ENCODE peak calls at places on chromosomes 16 and 17, in eight cellular contexts. C is stimulated activated CD8-positive, alpha-beta memory T cell treated with anti-CD3 and anti-CD28 coated beads, Interleukin-7, amount 100 ng/mL, for 4 hours; E is C1 segment of cervical spinal cord; X is stimulated activated CD4-positive, alpha-beta T cell treated with anti-CD3 and anti-CD28 coated beads, Interleukin-1b, Interleukin-23, amount 100 ng/mL, for 1 hour; M is LoVo; U is HEK293T; H is effector memory CD4-positive, alpha-beta T cell; B is heart left ventricle. N is an unnamed sample.

GRCh38 chr17:76397687-76398522 is 13.5 kb downstream of the SPHK1 start:
- DNase-seq in C (peak; percentile 77), E (peak; percentile 42), X (peak; percentile 82), M (peak; percentile 66), U (peak; percentile 90), H (peak; percentile 75), B (peak; percentile 86), N (peak; percentile 87)

GRCh38 chr17:77926144-77926543 is 32.4 kb upstream of the TNRC6C start:
- DNase-seq in C (no peak), E (no peak), X (no peak), M (no peak), U (no peak), H (no peak), B (no peak), N (no peak)

GRCh38 chr17:44372036-44372435 is 8.4 kb upstream of the FAM171A2 start:
- DNase-seq in C (no peak), E (no peak), X (no peak), M (no peak), U (no peak), H (no peak), B (no peak), N (no peak)

GRCh38 chr16:87342504-87342903 is 25.3 kb upstream of the C16orf95 start:
- DNase-seq in C (no peak), E (no peak), X (no peak), M (no peak), U (no peak), H (no peak), B (no peak), N (no peak)

GRCh38 chr16:81480856-81481821 is 36.5 kb downstream of the CMIP start:
- DNase-seq in C (no peak), E (peak; percentile 13), X (no peak), M (no peak), U (no peak), H (no peak), B (peak; percentile 68), N (peak; percentile 51)

GRCh38 chr16:47055136-47055885 is 81.8 kb upstream of the DNAJA2 start:
- DNase-seq in C (no peak), E (no peak), X (no peak), M (no peak), U (no peak), H (no peak), B (no peak), N (no peak)

GRCh38 chr17:66652840-66653507 is 181.9 kb upstream of the CACNG5 start:
- DNase-seq in C (no peak), E (no peak), X (no peak), M (no peak), U (no peak), H (no peak), B (no peak), N (no peak)

GRCh38 chr17:20159406-20160075 is 150.4 kb downstream of the SPECC1 start:
- DNase-seq in C (no peak), E (no peak), X (no peak), M (no peak), U (no peak), H (no peak), B (no peak), N (no peak)

GRCh38 chr17:42347198-42347597 is 41.0 kb downstream of the STAT3 start:
- DNase-seq in C (no peak), E (no peak), X (no peak), M (no peak), U (no peak), H (no peak), B (peak; percentile 43), N (no peak)

GRCh38 chr17:20225162-20226115 is 216.3 kb downstream of the SPECC1 start:
- DNase-seq in C (no peak), E (no peak), X (no peak), M (no peak), U (no peak), H (no peak), B (no peak), N (no peak)

N was measured in heart right ventricle.